ENCODE peak calls at places on chromosome 17, in nine cellular contexts. C is HCT116, Y is cardiac fibroblast, N is endodermal cell, G is suprapubic skin, M is fibroblast of pulmonary artery, Q is GM10248, E is keratinocyte, W is bronchial epithelial cell. V is an unnamed sample.

GRCh38 chr17:75813081-75814020 is 28.7 kb downstream of the UNK start:
- DNase-seq in Y (no peak), N (no peak), M (no peak), Q (no peak), C (no peak), E (no peak), W (no peak), G (no peak), V (no peak)

GRCh38 chr17:55266958-55267688 is 2.4 kb downstream of the HLF start:
- DNase-seq in C (no peak), G (no peak), W (no peak), E (no peak), Q (no peak), Y (no peak), N (no peak), M (no peak), V (no peak)

GRCh38 chr17:64061157-64061898 is 40.9 kb upstream of the ICAM2 start:
- DNase-seq in N (no peak), C (no peak), G (no peak), E (no peak), M (peak), W (peak), Y (peak), Q (peak), V (no peak)

GRCh38 chr17:37065486-37066321 is 117.0 kb downstream of the AATF start:
- DNase-seq in G (no peak), C (no peak), M (no peak), Y (no peak), W (no peak), Q (no peak), E (no peak), N (peak), V (no peak)

GRCh38 chr17:8067806-8068205 is 19.7 kb downstream of the ALOX12B start:
- DNase-seq in G (no peak), W (no peak), Q (no peak), C (no peak), E (no peak), M (no peak), Y (no peak), N (no peak), V (no peak)

GRCh38 chr17:80633197-80633596 is 88.6 kb downstream of the RPTOR start:
- DNase-seq in M (no peak), W (no peak), C (no peak), Y (no peak), Q (no peak), G (no peak), N (peak), E (no peak), V (no peak)

GRCh38 chr17:61335845-61336655 is 63.6 kb upstream of the TBX2 start:
- DNase-seq in Y (no peak), N (no peak), E (no peak), M (no peak), C (no peak), W (no peak), Q (no peak), G (no peak), V (peak)

GRCh38 chr17:19470529-19471261 is 59.7 kb downstream of the RNF112 start:
- DNase-seq in N (peak), Q (no peak), M (no peak), G (peak), Y (peak), E (no peak), W (no peak), C (no peak), V (no peak)

GRCh38 chr17:2262146-2262587 is 41.4 kb downstream of the SMG6 start:
- DNase-seq in G (no peak), M (peak), E (no peak), Q (no peak), C (no peak), N (no peak), Y (peak), W (peak), V (peak)

GRCh38 chr17:68602267-68602644 is 1.1 kb upstream of the FAM20A start:
- DNase-seq in N (no peak), E (peak), C (no peak), M (no peak), W (peak), Q (no peak), G (no peak), Y (no peak), V (peak)

GRCh38 chr17:31595076-31595475 is 203.6 kb downstream of the RAB11FIP4 start:
- DNase-seq in W (peak), N (peak), Q (no peak), G (peak), Y (no peak), E (no peak), M (no peak), C (no peak), V (no peak)

GRCh38 chr17:2056221-2057129 is 1.6 kb downstream of the HIC1 start:
- DNase-seq in M (peak), Y (peak), G (no peak), Q (peak), E (no peak), W (no peak), N (peak), C (no peak), V (no peak)

GRCh38 chr17:40542562-40543411 is 22.5 kb downstream of the CCR7 start:
- DNase-seq in E (no peak), Q (peak), G (peak), W (peak), C (no peak), N (peak), M (peak), Y (peak), V (peak)

GRCh38 chr17:34613064-34614019 is 34.0 kb downstream of the TMEM132E start:
- DNase-seq in W (peak), Y (no peak), M (no peak), C (no peak), Q (no peak), N (peak), E (no peak), G (no peak), V (no peak)

GRCh38 chr17:37131064-37131463 is 182.3 kb downstream of the AATF start:
- DNase-seq in M (peak), Q (no peak), Y (peak), C (no peak), W (no peak), E (no peak), N (no peak), G (no peak), V (no peak)

GRCh38 chr17:7477392-7478275 is 1.8 kb downstream of the ZBTB4 start:
- DNase-seq in Y (peak), C (no peak), M (peak), E (no peak), W (peak), N (peak), Q (no peak), G (no peak), V (no peak)

GRCh38 chr17:67477687-67478086 is 100.6 kb downstream of the PITPNC1 start:
- DNase-seq in Q (no peak), M (no peak), Y (no peak), C (peak), G (no peak), E (peak), N (peak), W (peak), V (peak)

GRCh38 chr17:46839211-46839610 is 12.2 kb upstream of the WNT9B start:
- DNase-seq in G (no peak), M (no peak), N (no peak), E (no peak), Q (no peak), W (no peak), C (no peak), Y (no peak), V (no peak)

GRCh38 chr17:72267601-72268000 is 146.8 kb downstream of the SOX9 start:
- DNase-seq in N (no peak), C (no peak), M (no peak), Y (no peak), W (no peak), Q (no peak), G (no peak), E (no peak), V (no peak)

GRCh38 chr17:47703191-47703591 is 9.2 kb downstream of the TBKBP1 start:
- DNase-seq in Q (peak), M (no peak), W (no peak), N (no peak), C (no peak), E (no peak), G (no peak), Y (no peak), V (no peak)

GRCh38 chr17:7632492-7632894 is 2.6 kb downstream of the SHBG start:
- DNase-seq in C (peak), Y (peak), G (no peak), E (no peak), Q (peak), M (peak), W (peak), N (peak), V (peak)

GRCh38 chr17:28545787-28546415 is 6.5 kb downstream of the UNC119 start:
- DNase-seq in G (no peak), M (no peak), E (no peak), N (peak), Q (no peak), C (no peak), Y (no peak), W (no peak), V (no peak)

GRCh38 chr17:70552230-70552981 is 383.1 kb downstream of the KCNJ2 start:
- DNase-seq in E (no peak), M (peak), C (peak), Y (peak), N (peak), G (no peak), W (peak), Q (peak), V (peak)

GRCh38 chr17:80104321-80104955 is 3.1 kb downstream of the GAA start:
- DNase-seq in N (peak), E (no peak), Q (no peak), W (peak), M (peak), Y (peak), G (no peak), C (no peak), V (no peak)

GRCh38 chr17:80984749-80985148 is 6.9 kb upstream of the CHMP6 start:
- DNase-seq in Y (peak), G (peak), Q (no peak), M (peak), C (peak), E (no peak), N (peak), W (peak), V (peak)

GRCh38 chr17:78903101-78903779 is at the start of gene CEP295NL:
- DNase-seq in M (peak), G (no peak), W (no peak), Q (no peak), N (peak), E (no peak), C (no peak), Y (peak), V (no peak)

GRCh38 chr17:77569846-77570564 is 388.5 kb upstream of the TNRC6C start:
- DNase-seq in N (peak), G (peak), Q (no peak), E (no peak), W (no peak), Y (no peak), M (no peak), C (no peak), V (no peak)
- TF ChIP-seq CTCF in N (no peak), G (no peak), Q (no peak), E (no peak), W (no peak), Y (no peak), M (no peak), C (no peak), V (no peak)

DNA sequence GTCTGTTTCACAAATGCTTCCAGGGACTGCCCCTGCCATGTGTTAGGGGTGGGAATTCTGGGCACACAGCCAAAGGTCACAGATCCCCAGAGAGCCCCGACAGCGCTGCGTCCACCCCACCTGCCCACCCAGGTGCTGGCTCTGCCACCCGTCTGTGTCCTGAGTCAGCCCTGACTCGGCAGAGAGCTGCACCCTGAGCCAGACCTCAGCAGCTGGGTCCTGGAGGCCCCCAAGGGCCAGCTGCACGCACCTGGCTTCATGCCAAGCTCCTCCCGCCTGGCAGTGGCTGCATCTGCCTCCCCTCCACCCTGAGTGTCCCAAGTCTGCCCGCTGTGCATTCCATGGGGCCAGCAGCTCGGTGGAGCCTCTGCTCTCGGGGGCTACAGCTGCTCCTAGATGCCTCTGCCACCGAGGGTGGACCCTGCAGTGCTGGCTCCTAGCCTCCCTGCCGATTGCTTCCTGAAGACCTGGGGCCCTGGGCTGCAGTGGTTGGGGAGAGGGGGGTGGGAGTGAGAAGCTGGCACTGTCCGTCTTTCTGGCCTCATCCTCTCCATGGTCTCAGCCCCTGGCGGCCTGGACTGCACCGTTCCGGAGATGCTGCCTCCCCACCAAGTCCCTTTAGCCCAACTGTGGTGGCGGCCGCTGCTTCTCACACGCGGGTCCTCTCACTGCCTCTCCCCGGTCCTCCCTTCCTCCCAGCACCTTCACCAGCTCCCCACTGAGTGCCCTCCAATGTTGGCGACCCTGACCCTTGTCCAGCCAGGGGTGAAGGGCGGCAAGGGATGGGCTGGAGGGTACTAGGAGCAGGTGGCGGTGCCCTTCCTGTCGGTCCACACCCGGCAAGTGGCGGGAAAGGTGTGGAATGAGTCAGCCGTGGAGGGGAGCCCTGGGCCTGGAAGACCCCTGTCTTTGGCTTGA is 3.0 kb downstream of the SECTM1 start:
- DNase-seq in E (no peak), C (no peak), W (peak), Q (no peak), Y (peak), M (peak), N (no peak), G (no peak), V (peak)
- TF ChIP-seq CTCF in E (no peak), C (no peak), W (no peak), Q (no peak), Y (no peak), M (no peak), N (no peak), G (no peak), V (no peak)

GRCh38 chr17:27038676-27039075 is 255.2 kb upstream of the WSB1 start:
- DNase-seq in W (no peak), Y (no peak), C (peak), Q (no peak), N (peak), E (no peak), G (no peak), M (no peak), V (peak)
- TF ChIP-seq CTCF in W (no peak), Y (no peak), C (peak), Q (no peak), N (no peak), E (no peak), G (no peak), M (no peak), V (no peak)

DNA sequence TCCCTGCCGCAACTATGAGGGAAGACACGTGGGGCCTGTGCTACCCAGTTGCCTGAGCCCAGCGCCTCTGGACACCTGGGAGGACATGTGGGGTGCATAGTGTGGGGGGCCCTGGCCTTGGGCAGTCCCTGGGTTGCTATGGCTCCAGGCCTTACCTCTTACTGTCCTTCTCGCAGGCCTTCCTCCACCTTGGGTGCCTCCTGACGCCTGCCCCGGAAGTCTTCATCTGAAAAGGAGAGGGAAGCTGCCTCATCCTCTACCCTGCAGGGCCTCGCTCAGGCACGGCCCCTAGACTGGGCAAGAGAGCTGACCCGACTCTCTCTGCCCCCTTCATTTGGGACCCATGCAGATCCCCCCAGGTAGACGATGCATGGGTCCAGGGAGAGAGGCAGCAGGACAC is 16.5 kb upstream of the MRPS23 start:
- DNase-seq in G (no peak), C (no peak), M (no peak), N (peak), Q (no peak), Y (no peak), W (no peak), E (no peak), V (no peak)
- TF ChIP-seq CTCF in G (no peak), C (no peak), M (no peak), N (no peak), Q (no peak), Y (no peak), W (no peak), E (no peak), V (no peak)

GRCh38 chr17:50149099-50149424 is 1.4 kb downstream of the PPP1R9B start:
- DNase-seq in Q (no peak), Y (no peak), C (no peak), M (no peak), W (no peak), N (no peak), G (no peak), E (no peak), V (no peak)

GRCh38 chr17:50151041-50151936 is 812 bp upstream of the PPP1R9B start:
- DNase-seq in Q (peak), N (peak), G (peak), C (peak), W (peak), M (peak), E (no peak), Y (peak), V (peak)

GRCh38 chr17:50148226-50149098 is 2.0 kb downstream of the PPP1R9B start:
- DNase-seq in C (no peak), G (no peak), M (no peak), W (peak), N (peak), Y (peak), E (no peak), Q (peak), V (peak)

GRCh38 chr17:50150354-50151040 is at the start of gene PPP1R9B:
- DNase-seq in Y (no peak), N (no peak), M (no peak), C (no peak), E (no peak), W (no peak), Q (no peak), G (no peak), V (no peak)

GRCh38 chr17:50149425-50150353 is 788 bp downstream of the PPP1R9B start:
- DNase-seq in Y (peak), Q (no peak), G (no peak), M (peak), N (peak), C (no peak), E (no peak), W (peak), V (peak)
- TF ChIP-seq CTCF in Y (no peak), Q (no peak), G (peak), M (no peak), N (peak), C (no peak), E (no peak), W (no peak), V (no peak)

DNA sequence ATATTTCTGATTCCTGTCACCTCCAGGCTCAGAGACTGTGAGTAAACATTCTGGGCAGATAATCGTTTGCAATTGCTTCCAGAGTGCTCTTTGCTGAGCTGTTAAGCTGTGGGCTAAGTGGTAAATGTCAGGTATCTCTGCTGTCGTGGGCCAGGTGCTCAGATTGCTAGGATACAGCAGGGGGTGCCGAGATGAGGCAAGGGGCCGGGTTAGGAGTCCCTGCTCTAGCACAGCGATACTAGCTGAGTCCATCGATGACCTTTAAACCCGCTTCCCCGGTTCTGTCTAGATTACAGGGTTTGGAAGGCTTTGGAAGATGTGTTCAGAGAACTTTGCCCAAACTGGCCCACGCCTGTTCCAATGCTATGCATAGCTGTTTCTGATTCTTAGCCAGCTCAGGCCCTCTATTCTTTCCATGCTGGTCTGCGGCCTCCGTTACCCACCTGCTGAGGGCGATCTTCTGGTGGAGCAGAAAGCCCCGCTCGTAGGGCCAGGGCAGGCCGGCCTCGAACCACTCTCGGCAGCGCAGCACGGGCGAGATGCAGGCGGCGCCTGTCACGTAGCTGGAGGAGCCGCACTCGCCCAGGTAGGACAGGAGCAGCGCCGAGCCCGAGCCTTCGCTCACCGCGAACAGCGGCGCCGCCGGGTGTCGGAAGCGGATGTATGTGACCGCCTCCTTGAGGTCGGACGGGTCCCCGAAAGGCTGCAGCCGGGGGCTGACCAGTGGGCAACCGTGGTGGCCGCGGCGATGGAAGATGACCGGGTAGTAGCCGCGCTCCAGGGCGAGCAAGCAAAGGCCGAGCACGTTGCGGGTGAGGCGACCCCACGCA is 979 bp downstream of the ABHD15 start:
- DNase-seq in Y (no peak), E (no peak), G (peak), M (no peak), W (peak), Q (peak), N (peak), C (peak), V (no peak)
- TF ChIP-seq CTCF in Y (no peak), E (no peak), G (no peak), M (no peak), W (peak), Q (peak), N (peak), C (peak), V (no peak)

GRCh38 chr17:58312824-58313223 is 15.8 kb downstream of the TSPOAP1 start:
- DNase-seq in W (no peak), N (no peak), M (no peak), E (no peak), Q (no peak), Y (no peak), G (no peak), C (no peak), V (no peak)
- TF ChIP-seq CTCF in W (no peak), N (peak), M (no peak), E (no peak), Q (peak), Y (no peak), G (no peak), C (no peak), V (no peak)

GRCh38 chr17:6420173-6420641 is 14.7 kb downstream of the AIPL1 start:
- DNase-seq in W (no peak), Q (no peak), N (peak), G (no peak), E (no peak), M (peak), C (no peak), Y (peak), V (peak)
- TF ChIP-seq CTCF in W (peak), Q (peak), N (peak), G (peak), E (peak), M (peak), C (peak), Y (peak), V (no peak)